ENCODE peak calls at places on chromosomes 13 and 19, in seven cellular contexts. I, N, B, V, T, W and R are unnamed samples.

GRCh38 chr19:41696402-41697197 is 8.5 kb upstream of the CEACAM7 start:
- DNase-seq in I (no peak), N (no peak), B (peak; percentile 49), V (no peak), T (peak; percentile 9), W (no peak), R (no peak)

GRCh38 chr13:93476175-93476574 is 249.6 kb downstream of the GPC6 start:
- DNase-seq in I (no peak), N (peak; percentile 73), B (no peak), V (no peak), T (no peak), W (no peak), R (no peak)

GRCh38 chr19:4732680-4733114 is 9.1 kb upstream of the DPP9 start:
- DNase-seq in I (no peak), N (peak; percentile 63), B (peak; percentile 47), V (peak; percentile 59), T (peak; percentile 36), W (peak; percentile 56), R (peak; percentile 62)

GRCh38 chr19:29596885-29597525 is 9.1 kb upstream of the POP4 start:
- DNase-seq in I (no peak), N (no peak), B (no peak), V (peak; percentile 45), T (no peak), W (peak; percentile 19), R (no peak)

GRCh38 chr13:113544896-113545295 is 39.7 kb upstream of the TFDP1 start:
- DNase-seq in I (no peak), N (no peak), B (no peak), V (no peak), T (no peak), W (no peak), R (no peak)

GRCh38 chr13:71624641-71625040 is 242.4 kb downstream of the DACH1 start:
- DNase-seq in I (no peak), N (no peak), B (no peak), V (no peak), T (no peak), W (peak; percentile 97), R (no peak)

GRCh38 chr19:48490980-48491792 is 20.4 kb downstream of the LMTK3 start:
- DNase-seq in I (peak; percentile 38), N (no peak), B (peak; percentile 63), V (no peak), T (peak; percentile 62), W (peak; percentile 79), R (no peak)

GRCh38 chr13:102236830-102237621 is 164.8 kb downstream of the FGF14 start:
- DNase-seq in I (no peak), N (no peak), B (no peak), V (no peak), T (no peak), W (peak; percentile 8), R (no peak)

GRCh38 chr19:44603201-44603945 is 10.0 kb upstream of the IGSF23 start:
- DNase-seq in I (no peak), N (peak; percentile 30), B (no peak), V (peak; percentile 3), T (no peak), W (no peak), R (no peak)

GRCh38 chr19:42057856-42058255 is 12.2 kb downstream of the GRIK5 start:
- DNase-seq in I (no peak), N (no peak), B (no peak), V (no peak), T (no peak), W (no peak), R (no peak)

GRCh38 chr13:113086031-113086750 is 19.4 kb upstream of the F7 start:
- DNase-seq in I (no peak), N (no peak), B (no peak), V (no peak), T (no peak), W (no peak), R (no peak)

GRCh38 chr13:96982672-96983071 is 11.6 kb downstream of the OXGR1 start:
- DNase-seq in I (no peak), N (no peak), B (no peak), V (peak; percentile 57), T (no peak), W (no peak), R (no peak)

GRCh38 chr19:33905473-33905936 is 108.8 kb downstream of the KCTD15 start:
- DNase-seq in I (no peak), N (no peak), B (peak; percentile 29), V (no peak), T (no peak), W (no peak), R (no peak)

GRCh38 chr19:34681478-34681877 is 4.0 kb downstream of the ZNF302 start:
- DNase-seq in I (no peak), N (no peak), B (no peak), V (no peak), T (no peak), W (no peak), R (no peak)

GRCh38 chr19:33828266-33829075 is 31.8 kb downstream of the KCTD15 start:
- DNase-seq in I (no peak), N (no peak), B (no peak), V (no peak), T (no peak), W (no peak), R (peak; percentile 36)

GRCh38 chr19:38740252-38740592 is 4.1 kb downstream of the CAPN12 start:
- DNase-seq in I (no peak), N (no peak), B (no peak), V (no peak), T (no peak), W (no peak), R (no peak)

GRCh38 chr13:36918246-36919060 is 1.6 kb downstream of the SMAD9 start:
- DNase-seq in I (no peak), N (no peak), B (no peak), V (peak; percentile 56), T (no peak), W (peak; percentile 30), R (no peak)

GRCh38 chr19:51094696-51095279 is 12.1 kb upstream of the KLK14 start:
- DNase-seq in I (no peak), N (no peak), B (no peak), V (no peak), T (no peak), W (peak; percentile 46), R (no peak)

GRCh38 chr19:46678110-46678732 is 17.2 kb upstream of the DACT3 start:
- DNase-seq in I (no peak), N (no peak), B (peak; percentile 53), V (no peak), T (peak; percentile 39), W (no peak), R (peak; percentile 36)

GRCh38 chr19:47226426-47227346 is 4.3 kb downstream of the BBC3 start:
- DNase-seq in I (no peak), N (peak; percentile 93), B (peak; percentile 95), V (peak; percentile 79), T (peak; percentile 34), W (peak; percentile 85), R (peak; percentile 85)

GRCh38 chr13:52010890-52011689 is at the start of gene ATP7B:
- DNase-seq in I (no peak), N (no peak), B (peak; percentile 41), V (no peak), T (peak; percentile 38), W (peak; percentile 23), R (no peak)

GRCh38 chr19:2043269-2043641 is 7.8 kb downstream of the MKNK2 start:
- DNase-seq in I (no peak), N (no peak), B (no peak), V (no peak), T (no peak), W (no peak), R (no peak)

GRCh38 chr19:10408511-10409291 is 5.4 kb upstream of the CDC37 start:
- DNase-seq in I (no peak), N (no peak), B (no peak), V (peak; percentile 60), T (peak; percentile 51), W (no peak), R (peak; percentile 52)

GRCh38 chr19:49343127-49343526 is 7.9 kb downstream of the CD37 start:
- DNase-seq in I (no peak), N (no peak), B (no peak), V (no peak), T (no peak), W (no peak), R (no peak)

GRCh38 chr19:23436944-23437343 is 41.7 kb upstream of the ZNF91 start:
- DNase-seq in I (no peak), N (no peak), B (no peak), V (no peak), T (no peak), W (no peak), R (no peak)

GRCh38 chr19:35755160-35755549 is 1.7 kb downstream of the HSPB6 start:
- DNase-seq in I (no peak), N (no peak), B (no peak), V (no peak), T (no peak), W (no peak), R (no peak)

GRCh38 chr19:34316741-34317241 is 48.2 kb upstream of the GPI start:
- DNase-seq in I (no peak), N (no peak), B (no peak), V (no peak), T (no peak), W (no peak), R (no peak)

GRCh38 chr13:24923305-24923640 is 159.3 kb downstream of the RNF17 start:
- DNase-seq in I (no peak), N (peak; percentile 42), B (no peak), V (peak; percentile 54), T (no peak), W (no peak), R (no peak)

GRCh38 chr19:10193666-10194499 is 870 bp downstream of the DNMT1 start:
- DNase-seq in I (no peak), N (no peak), B (peak; percentile 22), V (peak; percentile 7), T (peak; percentile 29), W (peak; percentile 26), R (no peak)

GRCh38 chr19:14023404-14024235 is 4.3 kb upstream of the RLN3 start:
- DNase-seq in I (no peak), N (peak; percentile 84), B (peak; percentile 72), V (no peak), T (no peak), W (peak; percentile 68), R (no peak)

GRCh38 chr13:54194233-54195024 is 1165.8 kb downstream of the OLFM4 start:
- DNase-seq in I (no peak), N (no peak), B (no peak), V (no peak), T (no peak), W (peak; percentile 30), R (no peak)

GRCh38 chr19:10736916-10737551 is 19.2 kb downstream of the DNM2 start:
- DNase-seq in I (no peak), N (no peak), B (no peak), V (no peak), T (no peak), W (no peak), R (no peak)

GRCh38 chr13:88246239-88246638 is 575.1 kb downstream of the SLITRK5 start:
- DNase-seq in I (no peak), N (no peak), B (no peak), V (no peak), T (no peak), W (peak; percentile 42), R (no peak)

GRCh38 chr19:48631254-48631653 is 5.9 kb downstream of the DBP start:
- DNase-seq in I (no peak), N (no peak), B (no peak), V (peak; percentile 29), T (no peak), W (no peak), R (no peak)

GRCh38 chr13:38590796-38591507 is 95.9 kb upstream of the FREM2 start:
- DNase-seq in I (no peak), N (no peak), B (no peak), V (no peak), T (no peak), W (peak; percentile 64), R (no peak)

GRCh38 chr19:18287836-18288772 is 6.7 kb upstream of the JUND start:
- DNase-seq in I (no peak), N (no peak), B (no peak), V (no peak), T (no peak), W (no peak), R (no peak)